ENCODE peak calls at places on chromosomes 6 and 20, in nine cellular contexts. Q is PC-3; W is sciatic nerve; I is effector memory CD8-positive, alpha-beta T cell; E is Right ventricle myocardium inferior; Z is GM23338; M is activated CD8-positive, alpha-beta memory T cell treated with anti-CD3 and anti-CD28 coated beads, Interleukin-2, amount 10 ng/mL, durations not matched to agents 7 days and 5 days; P is T-cell; L is activated B cell treated with CpG ODN at 0.5 μM for 24 hours. C is an unnamed sample.

GRCh38 chr20:25083773-25084615 is 2.1 kb upstream of the VSX1 start:
- ATAC-seq in Q (no peak), W (peak), M (no peak), L (no peak), P (peak), Z (peak), I (peak), E (no peak), C (no peak)

GRCh38 chr20:57483287-57484050 is 41.5 kb downstream of the CTCFL start:
- ATAC-seq in Q (no peak), Z (no peak), L (peak), E (no peak), I (peak), M (no peak), W (no peak), P (no peak), C (no peak)

GRCh38 chr6:136491674-136492235 is 58.5 kb downstream of the MAP7 start:
- ATAC-seq in E (no peak), Q (no peak), M (no peak), L (no peak), P (no peak), I (no peak), W (no peak), Z (no peak), C (no peak)

GRCh38 chr6:139891471-139891870 is 517.0 kb upstream of the CITED2 start:
- ATAC-seq in W (no peak), E (no peak), Q (no peak), Z (no peak), P (no peak), I (no peak), L (no peak), M (no peak), C (no peak)

GRCh38 chr6:106347219-106347618 is 13.3 kb upstream of the CRYBG1 start:
- ATAC-seq in L (no peak), P (no peak), I (no peak), E (no peak), Z (no peak), M (no peak), W (no peak), Q (peak), C (no peak)

GRCh38 chr6:158958504-158959386 is 41.3 kb downstream of the RSPH3 start:
- ATAC-seq in Z (no peak), E (no peak), I (peak), W (no peak), P (peak), M (no peak), Q (no peak), L (peak), C (no peak)

GRCh38 chr20:35954907-35955251 is 577 bp upstream of the SCAND1 start:
- ATAC-seq in L (no peak), Z (no peak), Q (peak), M (peak), I (peak), P (peak), E (peak), W (peak), C (no peak)

GRCh38 chr20:61976275-61976649 is 89.4 kb downstream of the TAF4 start:
- ATAC-seq in M (no peak), Z (peak), E (no peak), Q (no peak), P (no peak), I (no peak), L (no peak), W (no peak), C (no peak)

GRCh38 chr6:3208096-3208774 is 19.2 kb downstream of the TUBB2B start:
- ATAC-seq in L (no peak), Q (no peak), Z (peak), I (no peak), W (peak), E (no peak), P (no peak), M (no peak), C (peak)

GRCh38 chr20:62321521-62321948 is 18.7 kb downstream of the ADRM1 start:
- ATAC-seq in Z (peak), I (no peak), Q (peak), W (peak), L (peak), E (no peak), M (peak), P (no peak), C (peak)

GRCh38 chr6:159807150-159807859 is 7.2 kb downstream of the PNLDC1 start:
- ATAC-seq in W (no peak), I (no peak), M (no peak), Q (peak), Z (no peak), L (no peak), P (no peak), E (no peak), C (no peak)

C was measured in gastroesophageal sphincter.